ENCODE peak calls at places on chromosomes 5 and 9, in four cellular contexts. D is right lobe of liver, H is fibroblast of mammary gland, V is mammary epithelial cell. R is an unnamed sample.

GRCh38 chr5:149001154-149001553 is 61.7 kb downstream of the SH3TC2 start:
- DNase-seq in D (no peak), H (no peak), V (peak; percentile 63), R (no peak)

GRCh38 chr9:134413890-134414731 is 87.9 kb downstream of the RXRA start:
- DNase-seq in D (no peak), H (peak; percentile 80), V (peak; percentile 84), R (peak; percentile 94)

GRCh38 chr9:76415731-76416130 is 21.5 kb upstream of the RFK start:
- DNase-seq in D (no peak), H (peak; percentile 50), V (no peak), R (peak; percentile 96)

GRCh38 chr5:157574456-157575095 is 999 bp downstream of the ADAM19 start:
- DNase-seq in D (no peak), H (no peak), V (no peak), R (no peak)

GRCh38 chr5:124481419-124481818 is 265.0 kb downstream of the ZNF608 start:
- DNase-seq in D (no peak), H (no peak), V (no peak), R (no peak)

GRCh38 chr5:2181164-2181956 is 298.6 kb upstream of the IRX4 start:
- DNase-seq in D (no peak), H (no peak), V (no peak), R (no peak)

GRCh38 chr5:169970911-169971436 is 9.3 kb downstream of the INSYN2B start:
- DNase-seq in D (peak; percentile 52), H (peak; percentile 94), V (peak; percentile 89), R (peak; percentile 85)

GRCh38 chr9:33445389-33445881 is 2.0 kb downstream of the AQP3 start:
- DNase-seq in D (peak; percentile 80), H (no peak), V (no peak), R (no peak)

GRCh38 chr5:139676951-139677367 is 28.8 kb downstream of the CXXC5 start:
- DNase-seq in D (no peak), H (no peak), V (no peak), R (no peak)

GRCh38 chr5:76927961-76928360 is 24.9 kb upstream of the CRHBP start:
- DNase-seq in D (no peak), H (no peak), V (no peak), R (no peak)

GRCh38 chr9:22457448-22457847 is 10.8 kb downstream of the DMRTA1 start:
- DNase-seq in D (no peak), H (no peak), V (no peak), R (no peak)

GRCh38 chr5:178227138-178227659 is 5.4 kb downstream of the PHYKPL start:
- DNase-seq in D (no peak), H (peak; percentile 83), V (no peak), R (no peak)

GRCh38 chr5:88825782-88826110 is 57.2 kb downstream of the MEF2C start:
- DNase-seq in D (no peak), H (no peak), V (no peak), R (peak; percentile 71)

GRCh38 chr5:164498393-164498792 is 993.0 kb downstream of the MAT2B start:
- DNase-seq in D (no peak), H (no peak), V (no peak), R (no peak)

GRCh38 chr9:69773258-69773657 is 13.4 kb upstream of the PTAR1 start:
- DNase-seq in D (no peak), H (no peak), V (no peak), R (no peak)

GRCh38 chr5:151799407-151799806 is 27.7 kb downstream of the G3BP1 start:
- DNase-seq in D (no peak), H (peak; percentile 63), V (peak; percentile 25), R (no peak)

GRCh38 chr5:154395407-154396106 is 50.2 kb upstream of the SAP30L start:
- DNase-seq in D (peak; percentile 52), H (no peak), V (peak; percentile 84), R (no peak)

GRCh38 chr5:154394328-154394727 is 51.5 kb upstream of the SAP30L start:
- DNase-seq in D (no peak), H (no peak), V (no peak), R (no peak)

GRCh38 chr5:154396128-154396527 is 49.7 kb upstream of the SAP30L start:
- DNase-seq in D (no peak), H (no peak), V (no peak), R (no peak)

GRCh38 chr5:154391788-154392187 is 54.0 kb upstream of the SAP30L start:
- DNase-seq in D (no peak), H (no peak), V (no peak), R (no peak)

GRCh38 chr5:154393850-154394249 is 51.9 kb upstream of the SAP30L start:
- DNase-seq in D (no peak), H (no peak), V (no peak), R (no peak)
- TF ChIP-seq CTCF in D (no peak), H (no peak), V (no peak), R (no peak)

GRCh38 chr5:135834639-135835529 is at the start of gene SLC25A48:
- DNase-seq in D (peak; percentile 82), H (no peak), V (peak; percentile 57), R (peak; percentile 21)
- TF ChIP-seq CTCF in D (peak; percentile 62), H (no peak), V (no peak), R (peak; percentile 48)

DNA sequence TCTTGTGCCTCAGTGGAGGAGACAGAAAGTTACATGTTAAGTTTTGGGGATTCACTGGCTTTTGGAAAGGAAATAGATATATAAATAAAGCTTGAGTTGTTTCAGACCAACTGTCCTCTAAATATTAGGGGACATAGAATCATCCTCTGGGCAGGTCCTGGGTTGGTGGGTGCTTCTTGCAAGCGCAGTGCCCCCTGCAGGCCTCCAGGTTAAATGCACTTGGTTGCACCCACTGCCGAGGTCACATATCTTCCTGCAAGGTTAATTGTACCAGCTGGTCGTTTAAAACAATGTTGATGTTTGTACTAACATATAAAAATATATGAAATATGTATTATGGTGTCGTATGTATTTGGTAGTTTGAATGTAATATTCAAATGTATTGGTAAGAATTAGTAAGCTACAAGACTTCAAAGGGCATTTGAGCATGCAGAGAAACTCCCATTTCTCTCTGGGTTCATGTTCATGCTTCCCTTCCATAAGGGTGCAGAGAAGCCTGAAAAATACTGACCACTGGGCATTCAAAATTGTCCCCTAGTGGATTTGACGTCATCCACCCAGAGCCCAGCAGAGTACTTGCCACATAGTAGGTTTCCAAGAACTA is 87.0 kb downstream of the ZNF618 start:
- DNase-seq in D (no peak), H (peak; percentile 67), V (peak; percentile 21), R (peak; percentile 64)
- TF ChIP-seq CTCF in D (peak; percentile 61), H (peak; percentile 83), V (peak; percentile 84), R (peak; percentile 86)

DNA sequence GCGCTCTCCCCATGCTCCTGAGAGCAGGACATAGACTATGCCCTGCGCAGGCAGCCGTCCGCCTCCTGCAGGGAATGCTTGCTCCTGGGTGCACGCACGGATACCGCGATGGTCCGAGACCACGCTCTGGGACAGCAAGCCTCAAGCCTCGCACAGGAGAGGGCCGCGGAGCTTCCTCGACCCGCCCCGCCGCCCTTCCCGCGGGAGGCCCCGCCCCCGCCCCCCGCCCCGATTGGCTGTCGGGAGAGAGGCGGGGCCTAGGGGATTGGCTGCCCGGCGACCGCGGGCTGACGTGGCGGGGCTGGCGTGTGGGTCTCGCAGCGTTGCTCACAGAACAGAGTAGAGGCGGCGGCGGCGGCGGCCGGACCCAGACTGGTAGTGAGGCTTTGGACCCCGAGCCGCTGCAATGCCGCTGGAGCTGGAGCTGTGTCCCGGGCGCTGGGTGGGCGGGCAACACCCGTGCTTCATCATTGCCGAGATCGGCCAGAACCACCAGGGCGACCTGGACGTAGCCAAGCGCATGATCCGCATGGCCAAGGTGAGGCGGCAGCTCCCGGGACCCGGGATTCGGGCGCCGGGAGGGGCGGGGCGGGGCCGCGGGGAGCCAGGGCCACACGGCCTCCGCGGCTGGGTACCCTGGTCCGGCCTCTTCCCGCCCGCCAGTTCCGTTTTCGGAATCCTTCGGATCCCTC is at the start of gene NANS:
- DNase-seq in D (peak; percentile 96), H (peak; percentile 94), V (peak; percentile 96), R (peak; percentile 99)
- TF ChIP-seq CTCF in D (no peak), H (no peak), V (no peak), R (peak; percentile 8)